ENCODE peak calls at places on chromosomes 13 and 19, in five cellular contexts. One of them, this sample, is unnamed.

GRCh38 chr13:27006519-27007161 is 165.0 kb downstream of the USP12 start:
- DNase-seq in MG63: no peak
- DNase-seq in mammary epithelial cell: peak; percentile 11
- DNase-seq in uterus: no peak
- DNase-seq in PC-3: peak; percentile 12
- DNase-seq in this sample: no peak

GRCh38 chr13:44219808-44220544 is 153.6 kb upstream of the SERP2 start:
- DNase-seq in MG63: peak; percentile 40
- DNase-seq in mammary epithelial cell: no peak
- DNase-seq in uterus: no peak
- DNase-seq in PC-3: peak; percentile 87
- DNase-seq in this sample: no peak

GRCh38 chr19:16628183-16628983 is at the start of gene MED26:
- DNase-seq in MG63: peak; percentile 93
- DNase-seq in mammary epithelial cell: peak; percentile 91
- DNase-seq in uterus: peak; percentile 95
- DNase-seq in PC-3: peak; percentile 98
- DNase-seq in this sample: peak; percentile 96

GRCh38 chr13:43730642-43731041 is 56.1 kb downstream of the ENOX1 start:
- DNase-seq in MG63: peak; percentile 15
- DNase-seq in mammary epithelial cell: peak; percentile 11
- DNase-seq in uterus: peak; percentile 22
- DNase-seq in PC-3: no peak
- DNase-seq in this sample: peak; percentile 20

GRCh38 chr13:43564941-43565340 is 221.8 kb downstream of the ENOX1 start:
- DNase-seq in MG63: no peak
- DNase-seq in mammary epithelial cell: no peak
- DNase-seq in uterus: no peak
- DNase-seq in PC-3: no peak
- DNase-seq in this sample: no peak

GRCh38 chr19:22945560-22945959 is 57.4 kb downstream of the ZNF728 start:
- DNase-seq in MG63: no peak
- DNase-seq in mammary epithelial cell: no peak
- DNase-seq in uterus: no peak
- DNase-seq in PC-3: no peak
- DNase-seq in this sample: no peak

GRCh38 chr13:43942301-43942700 is 62.6 kb downstream of the LACC1 start:
- DNase-seq in MG63: no peak
- DNase-seq in mammary epithelial cell: no peak
- DNase-seq in uterus: no peak
- DNase-seq in PC-3: peak; percentile 40
- DNase-seq in this sample: no peak

GRCh38 chr13:49022472-49023144 is 46.9 kb downstream of the FNDC3A start:
- DNase-seq in MG63: no peak
- DNase-seq in mammary epithelial cell: peak; percentile 19
- DNase-seq in uterus: no peak
- DNase-seq in PC-3: peak; percentile 59
- DNase-seq in this sample: no peak

GRCh38 chr13:19864018-19864338 is 529 bp upstream of the ZMYM5 start:
- DNase-seq in MG63: peak; percentile 77
- DNase-seq in mammary epithelial cell: no peak
- DNase-seq in uterus: peak; percentile 77
- DNase-seq in PC-3: no peak
- DNase-seq in this sample: peak; percentile 79

GRCh38 chr13:99556867-99557443 is 55.7 kb downstream of the TM9SF2 start:
- DNase-seq in MG63: no peak
- DNase-seq in mammary epithelial cell: no peak
- DNase-seq in uterus: no peak
- DNase-seq in PC-3: no peak
- DNase-seq in this sample: no peak

GRCh38 chr13:80171096-80171495 is 169.8 kb downstream of the SPRY2 start:
- DNase-seq in MG63: no peak
- DNase-seq in mammary epithelial cell: peak; percentile 19
- DNase-seq in uterus: no peak
- DNase-seq in PC-3: no peak
- DNase-seq in this sample: no peak

GRCh38 chr19:5452594-5453565 is 2.3 kb upstream of the ZNRF4 start:
- DNase-seq in MG63: no peak
- DNase-seq in mammary epithelial cell: no peak
- DNase-seq in uterus: no peak
- DNase-seq in PC-3: peak; percentile 58
- DNase-seq in this sample: no peak

GRCh38 chr13:113862766-113863510 is 938 bp downstream of the GAS6 start:
- DNase-seq in MG63: peak; percentile 38
- DNase-seq in mammary epithelial cell: no peak
- DNase-seq in uterus: peak; percentile 59
- DNase-seq in PC-3: no peak
- DNase-seq in this sample: peak; percentile 78

GRCh38 chr19:40026597-40026970 is 29.4 kb downstream of the ZNF780B start:
- DNase-seq in MG63: no peak
- DNase-seq in mammary epithelial cell: no peak
- DNase-seq in uterus: no peak
- DNase-seq in PC-3: no peak
- DNase-seq in this sample: no peak
- H3K9me3 ChIP-seq in MG63: peaks cover 61% of the 10 kb centered on the region
- H3K9me3 ChIP-seq in mammary epithelial cell: peaks cover 41% of the 10 kb centered on the region
- H3K9me3 ChIP-seq in uterus: no peaks in the 10 kb centered on the region
- H3K9me3 ChIP-seq in PC-3: peaks cover 22% of the 10 kb centered on the region
- H3K9me3 ChIP-seq in this sample: peaks cover 100% of the 10 kb centered on the region

GRCh38 chr13:104414771-104415170 is 1348.6 kb upstream of the SLC10A2 start:
- DNase-seq in MG63: no peak
- DNase-seq in mammary epithelial cell: no peak
- DNase-seq in uterus: no peak
- DNase-seq in PC-3: no peak
- DNase-seq in this sample: no peak

GRCh38 chr13:104422668-104423067 is 1356.5 kb upstream of the SLC10A2 start:
- DNase-seq in MG63: no peak
- DNase-seq in mammary epithelial cell: no peak
- DNase-seq in uterus: no peak
- DNase-seq in PC-3: peak; percentile 34
- DNase-seq in this sample: no peak

GRCh38 chr13:104414181-104414580 is 1348.0 kb upstream of the SLC10A2 start:
- DNase-seq in MG63: no peak
- DNase-seq in mammary epithelial cell: no peak
- DNase-seq in uterus: no peak
- DNase-seq in PC-3: no peak
- DNase-seq in this sample: no peak

DNA sequence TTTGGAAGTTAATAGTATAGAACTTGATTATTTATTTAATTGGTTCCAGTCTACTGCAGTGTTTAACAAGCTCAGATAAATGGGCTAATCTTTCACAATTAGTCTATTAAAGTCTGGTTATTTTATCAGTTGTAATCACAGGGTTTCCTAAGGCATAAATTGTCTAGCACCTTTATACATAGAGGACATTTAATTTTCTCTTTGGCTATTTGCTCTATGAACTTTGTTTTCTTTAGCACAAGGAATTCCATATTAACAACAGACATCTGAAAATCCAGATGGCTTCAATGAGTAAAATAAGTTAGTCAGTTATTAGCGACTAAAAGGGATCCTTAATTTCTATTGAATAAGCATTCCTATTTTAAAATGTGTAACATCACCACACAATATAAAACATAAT is 1350.8 kb upstream of the SLC10A2 start:
- DNase-seq in MG63: no peak
- DNase-seq in mammary epithelial cell: no peak
- DNase-seq in uterus: no peak
- DNase-seq in PC-3: no peak
- DNase-seq in this sample: no peak
- H3K9me3 ChIP-seq in MG63: no peaks in the 10 kb centered on the region
- H3K9me3 ChIP-seq in mammary epithelial cell: no peaks in the 10 kb centered on the region
- H3K9me3 ChIP-seq in uterus: no peaks in the 10 kb centered on the region
- H3K9me3 ChIP-seq in PC-3: no peaks in the 10 kb centered on the region
- H3K9me3 ChIP-seq in this sample: no peaks in the 10 kb centered on the region

GRCh38 chr19:57964761-57965160 is 9.6 kb downstream of the C19orf18 start:
- DNase-seq in MG63: no peak
- DNase-seq in mammary epithelial cell: no peak
- DNase-seq in uterus: no peak
- DNase-seq in PC-3: no peak
- DNase-seq in this sample: no peak

DNA sequence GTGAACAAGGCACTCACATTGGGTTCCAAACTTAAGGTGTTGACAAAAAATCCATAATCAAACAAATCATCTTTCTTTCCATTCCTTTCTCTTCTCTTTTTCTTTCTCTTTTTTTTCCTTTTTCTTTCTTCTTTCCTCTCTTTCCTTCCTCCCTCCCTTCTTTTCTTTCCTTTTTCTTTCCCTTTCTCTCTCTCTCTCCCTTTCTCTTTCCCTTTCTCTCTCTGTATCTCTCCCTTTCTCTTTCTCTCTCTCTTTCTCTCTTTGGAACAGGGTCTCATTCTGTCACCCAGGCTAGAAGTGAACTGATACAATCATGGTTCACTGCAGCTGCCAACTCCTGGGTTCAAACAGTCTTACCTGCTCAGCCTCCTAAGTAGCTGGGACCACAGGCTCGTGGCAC is 12.5 kb downstream of the C19orf18 start:
- DNase-seq in MG63: no peak
- DNase-seq in mammary epithelial cell: no peak
- DNase-seq in uterus: no peak
- DNase-seq in PC-3: no peak
- DNase-seq in this sample: no peak
- H3K9me3 ChIP-seq in MG63: peaks cover 7% of the 10 kb centered on the region
- H3K9me3 ChIP-seq in mammary epithelial cell: peaks cover 13% of the 10 kb centered on the region
- H3K9me3 ChIP-seq in uterus: no peaks in the 10 kb centered on the region
- H3K9me3 ChIP-seq in PC-3: peaks cover 46% of the 10 kb centered on the region
- H3K9me3 ChIP-seq in this sample: peaks cover 8% of the 10 kb centered on the region

DNA sequence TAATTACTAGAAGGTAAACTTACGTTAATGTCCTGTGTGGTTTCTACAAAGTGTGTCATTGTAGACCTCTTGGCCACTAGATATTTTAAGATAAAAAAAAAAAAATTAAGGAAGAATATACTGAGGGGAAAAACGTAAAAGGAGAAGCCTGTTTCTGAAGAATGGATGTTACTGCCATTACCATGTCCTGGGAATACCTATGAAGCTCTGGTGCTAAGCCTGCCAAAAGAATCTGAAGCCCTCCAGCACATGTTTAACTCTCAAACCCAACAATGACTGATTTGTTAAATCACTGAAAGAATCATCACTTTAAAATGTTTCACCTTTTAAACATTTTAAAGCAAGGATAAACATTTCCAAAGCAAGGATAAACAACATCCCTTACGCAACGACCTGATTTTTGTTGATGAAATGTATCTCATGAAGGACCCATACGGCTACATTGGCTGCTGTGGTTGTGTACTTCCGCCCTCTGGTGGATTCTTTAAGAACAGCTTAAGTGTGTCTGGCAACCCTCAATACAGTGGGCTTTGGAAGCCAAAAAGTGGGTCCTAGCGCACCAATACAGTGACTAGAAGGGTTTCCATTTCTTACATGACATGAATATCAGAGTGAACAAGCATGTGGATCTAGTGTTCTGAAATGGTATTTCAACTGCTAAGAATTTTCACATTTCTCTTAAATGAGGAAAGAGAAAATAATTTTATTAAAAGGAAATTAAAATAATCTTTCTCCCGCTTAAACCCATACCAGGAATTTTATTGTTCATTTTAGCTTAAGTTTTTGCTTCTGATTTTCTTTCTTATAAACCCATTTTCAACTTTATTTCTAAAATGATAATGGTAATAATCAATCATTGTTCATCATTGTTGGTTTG is 74.5 kb upstream of the RAP2A start:
- DNase-seq in MG63: peak; percentile 41
- DNase-seq in mammary epithelial cell: peak; percentile 36
- DNase-seq in uterus: peak; percentile 42
- DNase-seq in PC-3: peak; percentile 68
- DNase-seq in this sample: no peak
- H3K9me3 ChIP-seq in MG63: no peaks in the 10 kb centered on the region
- H3K9me3 ChIP-seq in mammary epithelial cell: no peaks in the 10 kb centered on the region
- H3K9me3 ChIP-seq in uterus: no peaks in the 10 kb centered on the region
- H3K9me3 ChIP-seq in PC-3: no peaks in the 10 kb centered on the region
- H3K9me3 ChIP-seq in this sample: no peaks in the 10 kb centered on the region

DNA sequence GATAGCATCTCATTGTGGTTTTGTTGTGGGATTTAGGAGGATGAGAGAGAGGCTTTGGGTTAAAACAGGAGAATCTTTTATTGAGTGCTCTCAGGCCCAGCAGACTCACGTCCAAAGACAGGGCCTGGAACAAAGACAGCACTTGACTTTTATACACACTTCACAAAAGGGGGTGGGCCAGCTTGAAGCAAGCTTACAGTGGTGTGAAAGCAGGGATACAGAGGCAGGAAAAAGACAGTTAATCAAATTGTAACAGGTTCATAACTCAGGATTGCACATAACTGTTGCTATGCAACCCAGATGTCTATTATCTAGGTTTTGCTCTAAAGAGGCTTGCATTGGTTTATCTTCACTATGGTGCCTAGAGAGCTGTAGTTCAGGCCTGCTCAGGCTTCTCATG is 42.3 kb upstream of the CEACAM21 start:
- DNase-seq in MG63: no peak
- DNase-seq in mammary epithelial cell: no peak
- DNase-seq in uterus: no peak
- DNase-seq in PC-3: no peak
- DNase-seq in this sample: no peak
- H3K9me3 ChIP-seq in MG63: peaks cover 7% of the 10 kb centered on the region
- H3K9me3 ChIP-seq in mammary epithelial cell: peaks cover 2% of the 10 kb centered on the region
- H3K9me3 ChIP-seq in uterus: no peaks in the 10 kb centered on the region
- H3K9me3 ChIP-seq in PC-3: peaks cover 10% of the 10 kb centered on the region
- H3K9me3 ChIP-seq in this sample: peaks cover 4% of the 10 kb centered on the region

DNA sequence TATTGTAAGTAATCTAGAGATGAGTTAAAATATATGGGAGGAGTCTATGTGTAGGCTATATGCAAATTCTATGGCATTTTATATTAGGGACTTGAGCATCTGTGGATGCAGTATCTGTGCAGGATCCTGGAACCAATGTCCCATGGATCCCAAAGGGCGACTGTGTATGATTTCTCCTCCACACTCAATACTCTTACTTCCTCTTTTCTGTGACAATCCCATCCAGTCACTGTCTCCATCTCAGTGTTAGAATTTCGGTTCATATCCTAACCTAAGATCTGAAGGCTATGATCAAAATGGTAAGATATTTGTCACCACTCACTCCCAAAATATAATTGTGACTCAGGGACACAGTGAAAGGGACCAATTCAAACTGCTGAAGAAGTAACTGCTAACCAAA is 15.1 kb upstream of the ZNF599 start:
- DNase-seq in MG63: no peak
- DNase-seq in mammary epithelial cell: no peak
- DNase-seq in uterus: no peak
- DNase-seq in PC-3: no peak
- DNase-seq in this sample: no peak
- H3K9me3 ChIP-seq in MG63: no peaks in the 10 kb centered on the region
- H3K9me3 ChIP-seq in mammary epithelial cell: no peaks in the 10 kb centered on the region
- H3K9me3 ChIP-seq in uterus: no peaks in the 10 kb centered on the region
- H3K9me3 ChIP-seq in PC-3: no peaks in the 10 kb centered on the region
- H3K9me3 ChIP-seq in this sample: no peaks in the 10 kb centered on the region